ENCODE peak calls at places on chromosome 12, in ten cellular contexts. H is transverse colon, R is T-cell, B is neural progenitor cell, A is keratinocyte, J is aorta, G is stomach, F is KG1, D is iPS-NIHi11, C is breast epithelium. Z is an unnamed sample.

GRCh38 chr12:84805474-84805858 is 107.1 kb downstream of the SLC6A15 start:
- DNase-seq in H (no peak), R (no peak), B (peak; percentile 65), A (no peak), J (no peak), G (no peak), F (no peak), D (peak; percentile 40), C (no peak), Z (no peak)

GRCh38 chr12:132398386-132398991 is 69.1 kb upstream of the GALNT9 start:
- DNase-seq in H (no peak), R (no peak), B (no peak), A (no peak), J (peak; percentile 40), G (no peak), F (no peak), D (no peak), C (no peak), Z (no peak)

GRCh38 chr12:124480469-124481256 is 86.7 kb downstream of the NCOR2 start:
- DNase-seq in H (peak; percentile 70), R (no peak), B (no peak), A (peak; percentile 26), J (no peak), G (peak; percentile 69), F (no peak), D (no peak), C (peak; percentile 71), Z (no peak)

GRCh38 chr12:108865169-108865568 is 7.8 kb upstream of the SSH1 start:
- DNase-seq in H (no peak), R (no peak), B (no peak), A (no peak), J (no peak), G (no peak), F (no peak), D (no peak), C (no peak), Z (no peak)

GRCh38 chr12:70217416-70217815 is 25.8 kb upstream of the CNOT2 start:
- DNase-seq in H (no peak), R (no peak), B (no peak), A (no peak), J (no peak), G (no peak), F (no peak), D (no peak), C (no peak), Z (no peak)

GRCh38 chr12:83143937-83144336 is 457.2 kb downstream of the TMTC2 start:
- DNase-seq in H (no peak), R (no peak), B (no peak), A (no peak), J (no peak), G (no peak), F (no peak), D (no peak), C (no peak), Z (no peak)

GRCh38 chr12:7374423-7375144 is 69.4 kb downstream of the CD163L1 start:
- DNase-seq in H (peak; percentile 42), R (no peak), B (peak; percentile 70), A (no peak), J (peak; percentile 64), G (no peak), F (no peak), D (peak; percentile 78), C (no peak), Z (peak; percentile 51)

GRCh38 chr12:70812124-70812523 is 108.4 kb downstream of the PTPRR start:
- DNase-seq in H (peak; percentile 68), R (no peak), B (no peak), A (no peak), J (no peak), G (no peak), F (no peak), D (no peak), C (no peak), Z (no peak)

GRCh38 chr12:76055393-76055792 is 23.8 kb upstream of the PHLDA1 start:
- DNase-seq in H (no peak), R (no peak), B (no peak), A (no peak), J (no peak), G (no peak), F (no peak), D (no peak), C (no peak), Z (no peak)

GRCh38 chr12:112153181-112153899 is 28.0 kb downstream of the TRAFD1 start:
- DNase-seq in H (no peak), R (no peak), B (no peak), A (no peak), J (peak; percentile 20), G (no peak), F (no peak), D (no peak), C (no peak), Z (no peak)

GRCh38 chr12:730550-730949 is 21.8 kb upstream of the WNK1 start:
- DNase-seq in H (no peak), R (no peak), B (no peak), A (no peak), J (no peak), G (no peak), F (no peak), D (no peak), C (no peak), Z (no peak)

GRCh38 chr12:122920687-122921086 is 24.8 kb upstream of the VPS37B start:
- DNase-seq in H (no peak), R (no peak), B (no peak), A (no peak), J (no peak), G (no peak), F (no peak), D (no peak), C (no peak), Z (no peak)

GRCh38 chr12:57693317-57693658 is 644 bp upstream of the OS9 start:
- DNase-seq in H (no peak), R (no peak), B (peak; percentile 4), A (no peak), J (no peak), G (no peak), F (no peak), D (no peak), C (no peak), Z (no peak)

GRCh38 chr12:30450872-30451271 is 244.8 kb downstream of the IPO8 start:
- DNase-seq in H (no peak), R (no peak), B (no peak), A (no peak), J (no peak), G (no peak), F (no peak), D (no peak), C (no peak), Z (no peak)

GRCh38 chr12:117768860-117769259 is 199.9 kb downstream of the KSR2 start:
- DNase-seq in H (no peak), R (no peak), B (no peak), A (no peak), J (no peak), G (no peak), F (no peak), D (no peak), C (no peak), Z (no peak)

GRCh38 chr12:11710906-11711305 is 61.4 kb downstream of the ETV6 start:
- DNase-seq in H (no peak), R (no peak), B (no peak), A (no peak), J (no peak), G (no peak), F (no peak), D (no peak), C (no peak), Z (no peak)

GRCh38 chr12:55019784-55020183 is at the start of gene NEUROD4:
- DNase-seq in H (no peak), R (no peak), B (peak; percentile 96), A (no peak), J (peak; percentile 55), G (peak; percentile 40), F (no peak), D (peak; percentile 93), C (no peak), Z (peak; percentile 2)

GRCh38 chr12:16385779-16386646 is 38.6 kb downstream of the MGST1 start:
- DNase-seq in H (peak; percentile 23), R (no peak), B (peak; percentile 71), A (no peak), J (no peak), G (peak; percentile 28), F (no peak), D (peak; percentile 65), C (peak; percentile 20), Z (no peak)

GRCh38 chr12:69514111-69514510 is 43.9 kb downstream of the FRS2 start:
- DNase-seq in H (no peak), R (no peak), B (no peak), A (no peak), J (no peak), G (no peak), F (no peak), D (no peak), C (no peak), Z (no peak)

GRCh38 chr12:95541436-95541835 is 9.8 kb downstream of the USP44 start:
- DNase-seq in H (no peak), R (no peak), B (no peak), A (no peak), J (no peak), G (no peak), F (no peak), D (no peak), C (no peak), Z (no peak)

GRCh38 chr12:47133981-47134380 is 54.2 kb upstream of the AMIGO2 start:
- DNase-seq in H (no peak), R (no peak), B (no peak), A (no peak), J (no peak), G (no peak), F (no peak), D (no peak), C (no peak), Z (no peak)

GRCh38 chr12:124952295-124952694 is 36.6 kb downstream of the DHX37 start:
- DNase-seq in H (no peak), R (no peak), B (no peak), A (no peak), J (no peak), G (no peak), F (no peak), D (peak; percentile 10), C (no peak), Z (no peak)

GRCh38 chr12:28390716-28391452 is 200.6 kb downstream of the CCDC91 start:
- DNase-seq in H (no peak), R (no peak), B (no peak), A (no peak), J (no peak), G (no peak), F (no peak), D (no peak), C (no peak), Z (no peak)

GRCh38 chr12:8709124-8709830 is 11.5 kb downstream of the RIMKLB start:
- DNase-seq in H (peak; percentile 40), R (no peak), B (no peak), A (no peak), J (no peak), G (peak; percentile 53), F (no peak), D (no peak), C (no peak), Z (no peak)

GRCh38 chr12:116146386-116146785 is 131.1 kb downstream of the MED13L start:
- DNase-seq in H (no peak), R (no peak), B (no peak), A (no peak), J (no peak), G (no peak), F (no peak), D (no peak), C (no peak), Z (no peak)

GRCh38 chr12:4006743-4007142 is 133.5 kb upstream of the PARP11 start:
- DNase-seq in H (no peak), R (no peak), B (no peak), A (peak; percentile 72), J (no peak), G (no peak), F (no peak), D (no peak), C (no peak), Z (no peak)

GRCh38 chr12:24728366-24728765 is 220.5 kb downstream of the BCAT1 start:
- DNase-seq in H (no peak), R (no peak), B (peak; percentile 30), A (no peak), J (no peak), G (no peak), F (no peak), D (no peak), C (no peak), Z (no peak)

GRCh38 chr12:124764870-124765570 is 98.6 kb downstream of the SCARB1 start:
- DNase-seq in H (no peak), R (no peak), B (no peak), A (no peak), J (no peak), G (no peak), F (no peak), D (no peak), C (peak; percentile 76), Z (no peak)